ENCODE peak calls at places on chromosomes 11 and 22, in eight cellular contexts. One of them, this sample, is unnamed. For H3K4me1, the result is how much of the 10 kb centered on the place peaks cover.

GRCh38 chr11:85718991-85719807 is 33.2 kb upstream of the CCDC89 start:
- DNase-seq in mucosa of descending colon: peak
- DNase-seq in gastrocnemius medialis: peak
- DNase-seq in hepatocyte: peak
- DNase-seq in SJSA1: peak
- DNase-seq in lower lobe of right lung: no peak
- DNase-seq in stomach: no peak
- DNase-seq in right lobe of liver: no peak
- DNase-seq in this sample: no peak

GRCh38 chr11:117044287-117045035 is 53.8 kb downstream of the SIK3 start:
- DNase-seq in gastrocnemius medialis: no peak
- DNase-seq in mucosa of descending colon: no peak
- DNase-seq in stomach: no peak
- DNase-seq in lower lobe of right lung: no peak
- DNase-seq in hepatocyte: no peak
- DNase-seq in SJSA1: no peak
- DNase-seq in right lobe of liver: no peak
- DNase-seq in this sample: no peak

GRCh38 chr11:30328676-30329075 is 5.8 kb downstream of the ARL14EP start:
- DNase-seq in hepatocyte: no peak
- DNase-seq in gastrocnemius medialis: no peak
- DNase-seq in SJSA1: no peak
- DNase-seq in mucosa of descending colon: no peak
- DNase-seq in right lobe of liver: no peak
- DNase-seq in stomach: no peak
- DNase-seq in lower lobe of right lung: no peak
- DNase-seq in this sample: no peak

GRCh38 chr22:49691256-49691655 is 136.4 kb downstream of the BRD1 start:
- DNase-seq in hepatocyte: no peak
- DNase-seq in gastrocnemius medialis: no peak
- DNase-seq in SJSA1: peak
- DNase-seq in mucosa of descending colon: no peak
- DNase-seq in right lobe of liver: no peak
- DNase-seq in lower lobe of right lung: no peak
- DNase-seq in stomach: peak
- DNase-seq in this sample: no peak

GRCh38 chr22:50146440-50147228 is 23.9 kb upstream of the PANX2 start:
- DNase-seq in gastrocnemius medialis: no peak
- DNase-seq in SJSA1: peak
- DNase-seq in hepatocyte: peak
- DNase-seq in lower lobe of right lung: peak
- DNase-seq in stomach: peak
- DNase-seq in mucosa of descending colon: no peak
- DNase-seq in right lobe of liver: peak
- DNase-seq in this sample: peak

GRCh38 chr11:80844110-80844509 is 1403.3 kb upstream of the TENM4 start:
- DNase-seq in SJSA1: no peak
- DNase-seq in lower lobe of right lung: no peak
- DNase-seq in right lobe of liver: no peak
- DNase-seq in hepatocyte: no peak
- DNase-seq in stomach: no peak
- DNase-seq in gastrocnemius medialis: no peak
- DNase-seq in mucosa of descending colon: no peak
- DNase-seq in this sample: no peak

GRCh38 chr22:22830957-22831688 is 56.5 kb upstream of the IGLL5 start:
- DNase-seq in right lobe of liver: no peak
- DNase-seq in mucosa of descending colon: no peak
- DNase-seq in stomach: no peak
- DNase-seq in SJSA1: no peak
- DNase-seq in lower lobe of right lung: no peak
- DNase-seq in hepatocyte: no peak
- DNase-seq in gastrocnemius medialis: no peak
- DNase-seq in this sample: no peak

GRCh38 chr11:11179239-11179638 is 173.8 kb downstream of the CSNK2A3 start:
- DNase-seq in SJSA1: peak
- DNase-seq in hepatocyte: peak
- DNase-seq in stomach: no peak
- DNase-seq in gastrocnemius medialis: peak
- DNase-seq in right lobe of liver: no peak
- DNase-seq in lower lobe of right lung: no peak
- DNase-seq in mucosa of descending colon: no peak
- DNase-seq in this sample: no peak

GRCh38 chr22:19666663-19667593 is 47.4 kb upstream of the SEPTIN5 start:
- DNase-seq in right lobe of liver: no peak
- DNase-seq in SJSA1: no peak
- DNase-seq in mucosa of descending colon: no peak
- DNase-seq in gastrocnemius medialis: no peak
- DNase-seq in lower lobe of right lung: no peak
- DNase-seq in stomach: no peak
- DNase-seq in hepatocyte: no peak
- DNase-seq in this sample: no peak

GRCh38 chr11:102523887-102524286 is 6.7 kb downstream of the MMP7 start:
- DNase-seq in stomach: no peak
- DNase-seq in hepatocyte: no peak
- DNase-seq in lower lobe of right lung: no peak
- DNase-seq in right lobe of liver: no peak
- DNase-seq in SJSA1: no peak
- DNase-seq in mucosa of descending colon: no peak
- DNase-seq in gastrocnemius medialis: no peak
- DNase-seq in this sample: no peak

GRCh38 chr22:18970180-18970947 is 34.3 kb upstream of the PRODH start:
- DNase-seq in SJSA1: no peak
- DNase-seq in mucosa of descending colon: no peak
- DNase-seq in hepatocyte: peak
- DNase-seq in stomach: no peak
- DNase-seq in right lobe of liver: peak
- DNase-seq in lower lobe of right lung: no peak
- DNase-seq in gastrocnemius medialis: no peak
- DNase-seq in this sample: no peak

GRCh38 chr22:37079158-37079557 is 27.6 kb downstream of the KCTD17 start:
- DNase-seq in SJSA1: no peak
- DNase-seq in lower lobe of right lung: no peak
- DNase-seq in gastrocnemius medialis: no peak
- DNase-seq in right lobe of liver: no peak
- DNase-seq in hepatocyte: no peak
- DNase-seq in mucosa of descending colon: no peak
- DNase-seq in stomach: no peak
- DNase-seq in this sample: no peak

GRCh38 chr11:33211153-33211552 is 46.0 kb upstream of the HIPK3 start:
- DNase-seq in SJSA1: no peak
- DNase-seq in mucosa of descending colon: no peak
- DNase-seq in gastrocnemius medialis: no peak
- DNase-seq in lower lobe of right lung: no peak
- DNase-seq in right lobe of liver: no peak
- DNase-seq in stomach: no peak
- DNase-seq in hepatocyte: no peak
- DNase-seq in this sample: no peak
- H3K4me3 ChIP-seq in SJSA1: no peak
- H3K4me3 ChIP-seq in mucosa of descending colon: no peak
- H3K4me3 ChIP-seq in gastrocnemius medialis: no peak
- H3K4me3 ChIP-seq in lower lobe of right lung: no peak
- H3K4me3 ChIP-seq in right lobe of liver: no peak
- H3K4me3 ChIP-seq in stomach: no peak
- H3K4me3 ChIP-seq in hepatocyte: no peak
- H3K4me3 ChIP-seq in this sample: no peak

DNA sequence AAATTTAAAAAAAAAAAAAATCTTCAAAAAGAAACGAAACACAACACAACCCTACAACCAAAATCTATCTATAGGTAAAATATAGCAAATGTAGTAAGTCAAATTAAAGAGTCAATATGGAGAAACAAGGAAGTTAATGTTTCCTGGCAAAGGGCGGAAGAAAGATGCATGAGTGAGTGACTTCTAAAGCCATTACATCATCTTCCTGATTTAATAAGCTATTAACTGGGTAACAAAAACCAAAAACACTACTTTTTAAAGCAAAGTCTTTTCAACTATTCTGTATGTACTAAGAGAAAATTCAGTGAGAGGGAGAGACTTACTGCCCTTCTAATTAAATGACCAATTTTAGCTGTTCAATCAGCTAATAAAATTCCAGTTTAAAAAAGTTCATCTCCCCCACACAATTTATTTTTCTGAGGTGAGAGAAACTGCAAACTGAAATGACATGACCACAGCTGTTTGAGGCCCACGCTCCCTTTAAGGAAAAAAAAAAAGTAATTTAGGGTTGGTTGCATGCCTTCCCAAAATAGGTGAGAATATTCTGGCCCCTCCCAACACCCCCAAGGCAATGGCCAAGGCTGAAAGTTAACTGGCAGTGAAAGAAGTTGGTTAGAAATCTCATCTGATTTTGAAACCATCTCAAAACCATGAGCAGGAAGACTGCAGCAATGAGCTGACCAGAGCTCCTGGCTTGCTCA is 5.9 kb downstream of the SF1 start:
- DNase-seq in lower lobe of right lung: no peak
- DNase-seq in SJSA1: no peak
- DNase-seq in mucosa of descending colon: no peak
- DNase-seq in hepatocyte: no peak
- DNase-seq in stomach: no peak
- DNase-seq in gastrocnemius medialis: no peak
- DNase-seq in right lobe of liver: no peak
- DNase-seq in this sample: no peak
- H3K4me1 ChIP-seq in lower lobe of right lung: half or more
- H3K4me1 ChIP-seq in SJSA1: under half
- H3K4me1 ChIP-seq in mucosa of descending colon: under half
- H3K4me1 ChIP-seq in hepatocyte: under half
- H3K4me1 ChIP-seq in stomach: half or more
- H3K4me1 ChIP-seq in gastrocnemius medialis: half or more
- H3K4me1 ChIP-seq in right lobe of liver: under half
- H3K4me1 ChIP-seq in this sample: under half

GRCh38 chr11:63938481-63939350 is at the start of gene NAA40:
- DNase-seq in stomach: peak
- DNase-seq in gastrocnemius medialis: peak
- DNase-seq in right lobe of liver: peak
- DNase-seq in hepatocyte: peak
- DNase-seq in lower lobe of right lung: peak
- DNase-seq in mucosa of descending colon: peak
- DNase-seq in SJSA1: peak
- DNase-seq in this sample: peak
- H3K4me3 ChIP-seq in stomach: peak
- H3K4me3 ChIP-seq in gastrocnemius medialis: peak
- H3K4me3 ChIP-seq in right lobe of liver: peak
- H3K4me3 ChIP-seq in hepatocyte: peak
- H3K4me3 ChIP-seq in lower lobe of right lung: peak
- H3K4me3 ChIP-seq in mucosa of descending colon: peak
- H3K4me3 ChIP-seq in SJSA1: peak
- H3K4me3 ChIP-seq in this sample: peak

GRCh38 chr11:45079075-45079444 is 67.4 kb upstream of the PRDM11 start:
- DNase-seq in mucosa of descending colon: no peak
- DNase-seq in right lobe of liver: no peak
- DNase-seq in hepatocyte: no peak
- DNase-seq in gastrocnemius medialis: no peak
- DNase-seq in stomach: no peak
- DNase-seq in SJSA1: no peak
- DNase-seq in lower lobe of right lung: no peak
- DNase-seq in this sample: no peak

GRCh38 chr11:45079943-45080719 is 66.3 kb upstream of the PRDM11 start:
- DNase-seq in stomach: peak
- DNase-seq in hepatocyte: no peak
- DNase-seq in SJSA1: no peak
- DNase-seq in right lobe of liver: no peak
- DNase-seq in mucosa of descending colon: peak
- DNase-seq in lower lobe of right lung: peak
- DNase-seq in gastrocnemius medialis: no peak
- DNase-seq in this sample: peak

GRCh38 chr11:45076761-45077160 is 69.7 kb upstream of the PRDM11 start:
- DNase-seq in lower lobe of right lung: no peak
- DNase-seq in gastrocnemius medialis: no peak
- DNase-seq in hepatocyte: no peak
- DNase-seq in stomach: no peak
- DNase-seq in SJSA1: no peak
- DNase-seq in right lobe of liver: no peak
- DNase-seq in mucosa of descending colon: no peak
- DNase-seq in this sample: no peak

GRCh38 chr11:45079567-45079942 is 66.9 kb upstream of the PRDM11 start:
- DNase-seq in gastrocnemius medialis: no peak
- DNase-seq in stomach: no peak
- DNase-seq in lower lobe of right lung: no peak
- DNase-seq in SJSA1: no peak
- DNase-seq in hepatocyte: no peak
- DNase-seq in mucosa of descending colon: no peak
- DNase-seq in right lobe of liver: no peak
- DNase-seq in this sample: no peak

DNA sequence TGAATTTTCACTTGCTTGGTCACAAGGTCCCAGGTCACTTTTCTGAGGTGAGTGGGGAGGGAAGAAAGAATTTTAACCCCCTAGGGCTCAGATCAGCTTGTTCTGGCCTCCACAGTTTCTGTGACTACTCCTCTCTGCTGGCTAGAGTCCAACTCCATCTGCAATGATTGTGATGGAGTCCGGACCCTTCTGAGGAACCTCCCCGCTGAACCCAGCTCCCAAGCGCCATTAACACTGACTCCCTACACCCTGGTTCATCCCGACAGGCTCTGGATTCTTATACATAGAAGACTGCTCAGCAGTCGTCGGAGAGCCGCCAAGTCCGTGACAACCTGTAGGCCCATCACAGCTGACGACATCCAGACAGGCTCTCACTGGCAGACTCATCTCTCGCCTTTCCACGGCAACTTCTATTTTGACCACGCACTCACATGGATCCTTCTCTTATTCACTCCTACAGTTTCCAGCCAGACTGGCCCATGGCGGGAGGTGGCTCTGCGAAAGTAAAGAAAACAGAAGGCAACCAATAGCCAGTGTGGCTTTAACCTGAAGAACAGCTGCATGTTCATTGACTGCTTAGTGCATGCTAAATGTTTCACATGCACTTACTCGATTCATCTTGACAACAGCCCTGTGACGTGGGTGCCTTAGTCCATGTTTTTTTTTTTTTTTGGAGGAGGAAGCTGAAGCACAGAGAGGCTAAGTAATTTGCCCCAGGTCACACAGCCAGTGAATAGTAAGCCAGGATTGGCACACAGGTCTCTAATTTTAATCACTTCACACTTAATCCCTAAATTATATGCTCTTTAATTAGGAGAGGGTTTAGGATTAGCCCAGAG is 68.0 kb upstream of the PRDM11 start:
- DNase-seq in hepatocyte: peak
- DNase-seq in SJSA1: no peak
- DNase-seq in stomach: no peak
- DNase-seq in right lobe of liver: no peak
- DNase-seq in gastrocnemius medialis: no peak
- DNase-seq in lower lobe of right lung: no peak
- DNase-seq in mucosa of descending colon: no peak
- DNase-seq in this sample: no peak
- H3K4me1 ChIP-seq in hepatocyte: under half
- H3K4me1 ChIP-seq in SJSA1: under half
- H3K4me1 ChIP-seq in stomach: under half
- H3K4me1 ChIP-seq in right lobe of liver: under half
- H3K4me1 ChIP-seq in gastrocnemius medialis: under half
- H3K4me1 ChIP-seq in lower lobe of right lung: under half
- H3K4me1 ChIP-seq in mucosa of descending colon: under half
- H3K4me1 ChIP-seq in this sample: under half

GRCh38 chr11:67117667-67118058 is 1.4 kb upstream of the KDM2A start:
- DNase-seq in hepatocyte: peak
- DNase-seq in gastrocnemius medialis: no peak
- DNase-seq in mucosa of descending colon: peak
- DNase-seq in stomach: no peak
- DNase-seq in SJSA1: no peak
- DNase-seq in right lobe of liver: peak
- DNase-seq in lower lobe of right lung: peak
- DNase-seq in this sample: peak
- H3K4me3 ChIP-seq in hepatocyte: no peak
- H3K4me3 ChIP-seq in gastrocnemius medialis: peak
- H3K4me3 ChIP-seq in mucosa of descending colon: peak
- H3K4me3 ChIP-seq in stomach: peak
- H3K4me3 ChIP-seq in SJSA1: no peak
- H3K4me3 ChIP-seq in right lobe of liver: peak
- H3K4me3 ChIP-seq in lower lobe of right lung: peak
- H3K4me3 ChIP-seq in this sample: peak

This sample was measured in left lung.